ENCODE peak calls at places on chromosomes 4 and X, in eight cellular contexts. Y, I, F, N, B, A, D and Z are unnamed samples.

GRCh38 chr4:32454482-32454881 is 1734.3 kb downstream of the PCDH7 start:
- DNase-seq in Y (no peak), I (peak; percentile 51), F (no peak), N (no peak), B (no peak), A (no peak), D (no peak), Z (no peak)

GRCh38 chrX:14056201-14056600 is 26.5 kb upstream of the GEMIN8 start:
- DNase-seq in Y (no peak), I (no peak), F (no peak), N (no peak), B (no peak), A (no peak), D (no peak), Z (no peak)

GRCh38 chr4:41413670-41414069 is 124.3 kb upstream of the LIMCH1 start:
- DNase-seq in Y (no peak), I (peak; percentile 33), F (no peak), N (no peak), B (no peak), A (no peak), D (no peak), Z (no peak)

GRCh38 chr4:8185280-8185679 is 13.8 kb upstream of the SH3TC1 start:
- DNase-seq in Y (no peak), I (no peak), F (no peak), N (no peak), B (no peak), A (no peak), D (no peak), Z (no peak)

GRCh38 chrX:121496966-121497365 is 449.6 kb downstream of the GLUD2 start:
- DNase-seq in Y (no peak), I (no peak), F (no peak), N (no peak), B (no peak), A (no peak), D (no peak), Z (no peak)

GRCh38 chr4:152920768-152921167 is 15.4 kb upstream of the FHDC1 start:
- DNase-seq in Y (no peak), I (no peak), F (no peak), N (no peak), B (no peak), A (no peak), D (no peak), Z (no peak)

GRCh38 chr4:137266511-137266910 is 265.8 kb downstream of the PCDH18 start:
- DNase-seq in Y (no peak), I (no peak), F (no peak), N (no peak), B (no peak), A (no peak), D (no peak), Z (no peak)

GRCh38 chrX:57964975-57965374 is 54.7 kb upstream of the ZXDA start:
- DNase-seq in Y (no peak), I (no peak), F (no peak), N (no peak), B (no peak), A (no peak), D (no peak), Z (no peak)

GRCh38 chr4:25792200-25792791 is 70.5 kb downstream of the SEL1L3 start:
- DNase-seq in Y (peak; percentile 47), I (no peak), F (no peak), N (peak; percentile 82), B (no peak), A (no peak), D (no peak), Z (no peak)

GRCh38 chr4:15714616-15715015 is 11.8 kb downstream of the BST1 start:
- DNase-seq in Y (no peak), I (no peak), F (no peak), N (no peak), B (no peak), A (no peak), D (no peak), Z (no peak)

DNA sequence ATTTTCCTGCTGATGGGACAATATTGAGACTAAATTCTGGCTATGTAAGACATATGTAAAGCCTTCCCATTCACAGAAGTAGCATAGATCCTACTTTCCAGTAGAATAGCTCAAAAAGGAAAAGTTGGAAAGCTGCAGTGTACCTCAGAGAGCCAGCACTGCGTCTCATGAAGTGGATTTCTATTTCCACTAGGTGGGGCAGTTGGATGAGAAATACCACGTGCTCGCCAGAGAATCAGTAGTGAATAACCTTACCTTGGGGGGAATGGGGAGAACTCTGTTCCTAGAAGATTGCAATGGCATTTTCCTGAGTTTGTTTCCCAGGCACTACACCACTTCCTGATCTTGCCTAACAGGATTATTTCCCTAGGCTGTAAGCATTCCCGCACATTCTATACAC is 907.1 kb downstream of the FSTL5 start:
- DNase-seq in Y (no peak), I (peak; percentile 46), F (no peak), N (no peak), B (no peak), A (no peak), D (no peak), Z (no peak)
- H3K9me3 ChIP-seq in Y (no peaks in the 10 kb centered on the region), I (no peaks in the 10 kb centered on the region), F (peaks cover 8% of the 10 kb centered on the region), N (peaks cover 5% of the 10 kb centered on the region), B (peaks cover 17% of the 10 kb centered on the region), A (peaks cover 22% of the 10 kb centered on the region), D (peaks cover 33% of the 10 kb centered on the region), Z (no peaks in the 10 kb centered on the region)

GRCh38 chr4:147944264-147944663 is 212.4 kb downstream of the ARHGAP10 start:
- DNase-seq in Y (no peak), I (no peak), F (no peak), N (no peak), B (no peak), A (no peak), D (no peak), Z (no peak)

GRCh38 chr4:147944670-147945260 is 212.9 kb downstream of the ARHGAP10 start:
- DNase-seq in Y (no peak), I (no peak), F (no peak), N (no peak), B (no peak), A (no peak), D (no peak), Z (no peak)

GRCh38 chr4:147943159-147943638 is 211.3 kb downstream of the ARHGAP10 start:
- DNase-seq in Y (no peak), I (no peak), F (no peak), N (no peak), B (no peak), A (no peak), D (no peak), Z (no peak)

GRCh38 chr4:147941373-147941772 is 209.5 kb downstream of the ARHGAP10 start:
- DNase-seq in Y (no peak), I (no peak), F (no peak), N (no peak), B (no peak), A (no peak), D (no peak), Z (no peak)

DNA sequence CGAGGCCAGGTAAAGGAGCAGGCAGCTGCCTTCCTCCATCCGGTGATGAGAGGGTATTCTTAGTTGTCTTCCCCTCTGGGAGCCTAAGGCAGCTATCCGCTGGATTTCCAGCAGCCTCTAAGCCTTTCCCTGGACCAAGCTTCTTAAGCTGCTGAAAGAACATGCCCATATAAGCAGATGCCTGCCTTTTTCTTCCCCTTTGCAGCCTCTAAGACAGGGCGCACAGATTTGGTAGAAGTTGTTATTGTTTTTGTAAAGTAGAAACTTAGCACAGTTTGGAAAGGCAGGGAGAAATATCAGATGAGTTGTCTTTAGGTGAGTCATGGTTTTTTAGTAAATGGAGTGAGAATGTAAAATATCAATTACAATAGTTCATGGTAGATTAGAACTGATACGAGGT is 210.8 kb downstream of the ARHGAP10 start:
- DNase-seq in Y (no peak), I (no peak), F (no peak), N (no peak), B (no peak), A (no peak), D (no peak), Z (no peak)
- H3K9me3 ChIP-seq in Y (no peaks in the 10 kb centered on the region), I (no peaks in the 10 kb centered on the region), F (no peaks in the 10 kb centered on the region), N (no peaks in the 10 kb centered on the region), B (no peaks in the 10 kb centered on the region), A (no peaks in the 10 kb centered on the region), D (no peaks in the 10 kb centered on the region), Z (no peaks in the 10 kb centered on the region)

GRCh38 chrX:70498129-70498528 is 53.5 kb downstream of the DLG3 start:
- DNase-seq in Y (no peak), I (peak; percentile 49), F (no peak), N (no peak), B (no peak), A (no peak), D (no peak), Z (no peak)
- H3K9me3 ChIP-seq in Y (no peaks in the 10 kb centered on the region), I (no peaks in the 10 kb centered on the region), F (no peaks in the 10 kb centered on the region), N (no peaks in the 10 kb centered on the region), B (no peaks in the 10 kb centered on the region), A (no peaks in the 10 kb centered on the region), D (no peaks in the 10 kb centered on the region), Z (no peaks in the 10 kb centered on the region)

GRCh38 chr4:107444-108429 is 16.6 kb upstream of the ZNF718 start:
- DNase-seq in Y (peak; percentile 16), I (no peak), F (no peak), N (peak; percentile 54), B (no peak), A (peak; percentile 79), D (no peak), Z (no peak)
- H3K9me3 ChIP-seq in Y (no peaks in the 10 kb centered on the region), I (no peaks in the 10 kb centered on the region), F (peaks cover 13% of the 10 kb centered on the region), N (no peaks in the 10 kb centered on the region), B (peaks cover 50% of the 10 kb centered on the region), A (peaks cover 32% of the 10 kb centered on the region), D (peaks cover 89% of the 10 kb centered on the region), Z (peaks cover 5% of the 10 kb centered on the region)

GRCh38 chr4:130738233-130738632 is 1642.3 kb downstream of the C4orf33 start:
- DNase-seq in Y (no peak), I (no peak), F (no peak), N (peak; percentile 13), B (no peak), A (peak; percentile 3), D (no peak), Z (no peak)
- H3K9me3 ChIP-seq in Y (no peaks in the 10 kb centered on the region), I (no peaks in the 10 kb centered on the region), F (no peaks in the 10 kb centered on the region), N (no peaks in the 10 kb centered on the region), B (peaks cover 22% of the 10 kb centered on the region), A (no peaks in the 10 kb centered on the region), D (peaks cover 26% of the 10 kb centered on the region), Z (no peaks in the 10 kb centered on the region)

DNA sequence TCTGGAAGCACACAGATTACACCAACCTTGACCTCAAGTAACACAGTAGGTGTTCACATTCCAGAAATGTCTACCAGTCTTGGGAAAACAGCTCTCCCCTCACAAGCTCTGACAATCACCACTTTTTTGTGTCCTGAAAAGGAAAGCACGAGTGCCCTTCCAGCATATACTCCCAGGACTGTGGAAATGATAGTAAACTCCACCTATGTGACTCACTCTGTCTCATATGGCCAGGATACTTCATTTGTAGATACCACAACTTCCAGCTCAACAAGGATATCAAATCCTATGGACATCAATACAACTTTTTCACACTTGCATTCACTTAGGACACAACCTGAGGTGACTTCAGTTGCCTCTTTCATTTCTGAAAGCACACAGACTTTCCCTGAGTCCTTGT is 46.9 kb downstream of the ADGRG4 start:
- DNase-seq in Y (no peak), I (no peak), F (no peak), N (no peak), B (no peak), A (no peak), D (no peak), Z (no peak)
- H3K9me3 ChIP-seq in Y (no peaks in the 10 kb centered on the region), I (no peaks in the 10 kb centered on the region), F (no peaks in the 10 kb centered on the region), N (no peaks in the 10 kb centered on the region), B (no peaks in the 10 kb centered on the region), A (no peaks in the 10 kb centered on the region), D (no peaks in the 10 kb centered on the region), Z (no peaks in the 10 kb centered on the region)

DNA sequence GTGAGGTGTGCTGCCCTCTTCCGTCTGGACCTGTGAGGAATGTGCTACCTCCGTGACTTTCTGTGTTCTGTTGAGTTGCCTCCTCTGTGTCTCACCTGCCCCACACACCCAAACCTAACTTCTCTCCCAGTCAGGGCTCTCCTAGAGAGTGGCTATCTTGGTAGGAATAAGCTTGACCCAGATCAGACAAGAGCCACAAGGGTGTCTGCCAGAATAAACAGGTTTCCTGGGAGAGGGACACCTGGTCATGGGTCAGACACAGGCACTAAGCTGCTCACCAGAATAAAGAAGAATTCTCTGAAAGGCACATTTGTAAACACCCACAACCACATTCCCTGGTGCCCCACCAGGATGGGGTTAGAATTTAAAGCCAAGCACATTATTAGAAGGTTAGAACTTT is 11.1 kb downstream of the ZNF182 start:
- DNase-seq in Y (no peak), I (no peak), F (no peak), N (no peak), B (no peak), A (no peak), D (no peak), Z (no peak)
- H3K9me3 ChIP-seq in Y (no peaks in the 10 kb centered on the region), I (no peaks in the 10 kb centered on the region), F (no peaks in the 10 kb centered on the region), N (no peaks in the 10 kb centered on the region), B (peaks cover 3% of the 10 kb centered on the region), A (no peaks in the 10 kb centered on the region), D (no peaks in the 10 kb centered on the region), Z (no peaks in the 10 kb centered on the region)